ENCODE peak calls at places on chromosome 4, in nine cellular contexts. Z is stimulated activated CD8-positive, alpha-beta memory T cell treated with anti-CD3 and anti-CD28 coated beads, Interleukin-15, amount 100 ng/mL, for 24 hours; D is choroid plexus epithelial cell; H is right atrium auricular region; M is stimulated activated CD4-positive, alpha-beta T cell treated with anti-CD3 and anti-CD28 coated beads, TNF-alpha, amount 100 ng/mL, for 24 hours; U is C1 segment of cervical spinal cord; B is central memory CD8-positive, alpha-beta T cell; Q is NCI-H2081; A is sciatic nerve. E is an unnamed sample.

GRCh38 chr4:101175896-101176676 is 171.2 kb downstream of the PPP3CA start:
- DNase-seq in Z (no peak), D (no peak), H (no peak), M (no peak), U (no peak), B (no peak), Q (no peak), A (no peak), E (no peak)

GRCh38 chr4:26131053-26131452 is 189.8 kb upstream of the RBPJ start:
- DNase-seq in Z (no peak), D (no peak), H (no peak), M (no peak), U (no peak), B (no peak), Q (no peak), A (no peak), E (no peak)

GRCh38 chr4:140839888-140840790 is 84.0 kb upstream of the TBC1D9 start:
- DNase-seq in Z (no peak), D (peak; percentile 34), H (no peak), M (no peak), U (no peak), B (no peak), Q (no peak), A (no peak), E (no peak)

GRCh38 chr4:140769209-140769608 is 13.0 kb upstream of the TBC1D9 start:
- DNase-seq in Z (no peak), D (peak; percentile 13), H (no peak), M (no peak), U (no peak), B (no peak), Q (no peak), A (no peak), E (no peak)

GRCh38 chr4:149887091-149887490 is 71.4 kb upstream of the IQCM start:
- DNase-seq in Z (no peak), D (no peak), H (no peak), M (no peak), U (no peak), B (no peak), Q (no peak), A (no peak), E (no peak)

GRCh38 chr4:81257021-81257420 is 42.0 kb upstream of the PRKG2 start:
- DNase-seq in Z (no peak), D (peak; percentile 81), H (no peak), M (no peak), U (no peak), B (no peak), Q (no peak), A (no peak), E (no peak)

GRCh38 chr4:106816501-106816900 is 219.6 kb downstream of the DKK2 start:
- DNase-seq in Z (no peak), D (peak; percentile 65), H (no peak), M (no peak), U (no peak), B (no peak), Q (no peak), A (no peak), E (no peak)

GRCh38 chr4:34037280-34037679 is 2207.0 kb downstream of the ARAP2 start:
- DNase-seq in Z (no peak), D (no peak), H (no peak), M (no peak), U (no peak), B (no peak), Q (no peak), A (no peak), E (no peak)

GRCh38 chr4:83387922-83388676 is 53.5 kb upstream of the HPSE start:
- DNase-seq in Z (no peak), D (peak; percentile 13), H (no peak), M (peak; percentile 4), U (no peak), B (no peak), Q (no peak), A (no peak), E (peak; percentile 3)

GRCh38 chr4:67684839-67685531 is 16.0 kb downstream of the UBA6 start:
- DNase-seq in Z (no peak), D (peak; percentile 43), H (no peak), M (no peak), U (no peak), B (no peak), Q (no peak), A (no peak), E (no peak)

GRCh38 chr4:25575581-25575980 is 80.1 kb upstream of the SLC34A2 start:
- DNase-seq in Z (no peak), D (no peak), H (no peak), M (no peak), U (no peak), B (no peak), Q (no peak), A (no peak), E (no peak)

GRCh38 chr4:10879411-10880110 is 195.0 kb upstream of the CLNK start:
- DNase-seq in Z (no peak), D (peak; percentile 9), H (no peak), M (no peak), U (no peak), B (no peak), Q (no peak), A (no peak), E (no peak)

GRCh38 chr4:100095729-100096595 is 94.3 kb downstream of the DDIT4L start:
- DNase-seq in Z (no peak), D (peak; percentile 86), H (peak; percentile 88), M (peak; percentile 26), U (peak; percentile 1), B (no peak), Q (peak; percentile 64), A (peak; percentile 81), E (peak; percentile 40)

GRCh38 chr4:17324431-17324830 is 187.5 kb downstream of the QDPR start:
- DNase-seq in Z (no peak), D (peak; percentile 75), H (no peak), M (peak; percentile 35), U (no peak), B (no peak), Q (peak; percentile 36), A (peak; percentile 71), E (peak; percentile 26)

GRCh38 chr4:77155631-77156345 is 1.2 kb upstream of the CCNG2 start:
- DNase-seq in Z (no peak), D (no peak), H (no peak), M (no peak), U (no peak), B (no peak), Q (peak; percentile 70), A (no peak), E (no peak)

GRCh38 chr4:47736555-47736954 is 101.3 kb downstream of the CORIN start:
- DNase-seq in Z (no peak), D (no peak), H (no peak), M (no peak), U (no peak), B (no peak), Q (no peak), A (no peak), E (no peak)

GRCh38 chr4:106671711-106672110 is 303.1 kb upstream of the GIMD1 start:
- DNase-seq in Z (no peak), D (peak; percentile 40), H (no peak), M (no peak), U (no peak), B (no peak), Q (no peak), A (no peak), E (no peak)

GRCh38 chr4:145289403-145290076 is 109.2 kb upstream of the OTUD4 start:
- DNase-seq in Z (no peak), D (peak; percentile 46), H (no peak), M (no peak), U (no peak), B (no peak), Q (no peak), A (no peak), E (no peak)

GRCh38 chr4:98470831-98471230 is 187.6 kb downstream of the TSPAN5 start:
- DNase-seq in Z (no peak), D (peak; percentile 86), H (no peak), M (no peak), U (no peak), B (no peak), Q (no peak), A (no peak), E (no peak)

GRCh38 chr4:149735796-149736195 is 79.8 kb downstream of the IQCM start:
- DNase-seq in Z (no peak), D (peak; percentile 44), H (no peak), M (no peak), U (no peak), B (no peak), Q (no peak), A (no peak), E (no peak)

GRCh38 chr4:74365761-74366160 is 816 bp downstream of the EREG start:
- DNase-seq in Z (no peak), D (peak; percentile 10), H (no peak), M (no peak), U (no peak), B (no peak), Q (peak; percentile 27), A (no peak), E (no peak)

GRCh38 chr4:34486964-34487363 is 1757.3 kb downstream of the ARAP2 start:
- DNase-seq in Z (no peak), D (no peak), H (no peak), M (no peak), U (no peak), B (no peak), Q (peak; percentile 51), A (no peak), E (no peak)

GRCh38 chr4:168589154-168589553 is 92.3 kb downstream of the PALLD start:
- DNase-seq in Z (no peak), D (peak; percentile 77), H (no peak), M (no peak), U (no peak), B (no peak), Q (no peak), A (no peak), E (no peak)

GRCh38 chr4:139617702-139618490 is 47.7 kb upstream of the MGST2 start:
- DNase-seq in Z (no peak), D (peak; percentile 38), H (no peak), M (no peak), U (no peak), B (no peak), Q (peak; percentile 3), A (no peak), E (no peak)

GRCh38 chr4:76624271-76624681 is 189.2 kb downstream of the SHROOM3 start:
- DNase-seq in Z (no peak), D (peak; percentile 95), H (peak; percentile 67), M (no peak), U (no peak), B (no peak), Q (no peak), A (no peak), E (no peak)

GRCh38 chr4:6492861-6493667 is 20.6 kb upstream of the PPP2R2C start:
- DNase-seq in Z (no peak), D (no peak), H (no peak), M (no peak), U (no peak), B (peak; percentile 7), Q (no peak), A (no peak), E (no peak)

GRCh38 chr4:149534779-149535178 is 280.9 kb downstream of the IQCM start:
- DNase-seq in Z (no peak), D (no peak), H (no peak), M (no peak), U (no peak), B (no peak), Q (no peak), A (no peak), E (no peak)

GRCh38 chr4:87717276-87718031 is 67.4 kb downstream of the DMP1 start:
- DNase-seq in Z (no peak), D (peak; percentile 13), H (no peak), M (no peak), U (no peak), B (no peak), Q (no peak), A (no peak), E (no peak)

GRCh38 chr4:188412499-188412898 is 273.3 kb downstream of the TRIML1 start:
- DNase-seq in Z (no peak), D (no peak), H (no peak), M (no peak), U (no peak), B (no peak), Q (no peak), A (no peak), E (no peak)

E was measured in effector CD4-positive, alpha-beta T cell.